ENCODE peak calls at places on chromosomes 6 and 20, in five cellular contexts. One of them, this sample, is unnamed.

GRCh38 chr6:82867946-82868345 is 197.7 kb downstream of the UBE3D start:
- DNase-seq in lung: no peak
- DNase-seq in BE2C: no peak
- DNase-seq in left cardiac atrium: no peak
- DNase-seq in neural crest cell: no peak
- DNase-seq in this sample: no peak

GRCh38 chr6:36984581-36985383 is 1.2 kb downstream of the MTCH1 start:
- DNase-seq in lung: peak; percentile 47
- DNase-seq in BE2C: peak; percentile 51
- DNase-seq in left cardiac atrium: peak; percentile 71
- DNase-seq in neural crest cell: peak; percentile 39
- DNase-seq in this sample: peak; percentile 62

GRCh38 chr6:72619883-72620696 is 1.8 kb upstream of the KCNQ5 start:
- DNase-seq in lung: peak; percentile 29
- DNase-seq in BE2C: peak; percentile 58
- DNase-seq in left cardiac atrium: peak; percentile 35
- DNase-seq in neural crest cell: peak; percentile 16
- DNase-seq in this sample: peak; percentile 65

GRCh38 chr6:28105286-28105685 is 19.1 kb upstream of the ZSCAN16 start:
- DNase-seq in lung: no peak
- DNase-seq in BE2C: no peak
- DNase-seq in left cardiac atrium: no peak
- DNase-seq in neural crest cell: no peak
- DNase-seq in this sample: no peak

GRCh38 chr20:16287776-16288175 is 285.5 kb downstream of the KIF16B start:
- DNase-seq in lung: no peak
- DNase-seq in BE2C: no peak
- DNase-seq in left cardiac atrium: no peak
- DNase-seq in neural crest cell: no peak
- DNase-seq in this sample: no peak

GRCh38 chr6:139534472-139535115 is 160.1 kb upstream of the CITED2 start:
- DNase-seq in lung: no peak
- DNase-seq in BE2C: no peak
- DNase-seq in left cardiac atrium: no peak
- DNase-seq in neural crest cell: no peak
- DNase-seq in this sample: no peak

GRCh38 chr6:14851286-14851685 is 394.6 kb upstream of the JARID2 start:
- DNase-seq in lung: no peak
- DNase-seq in BE2C: no peak
- DNase-seq in left cardiac atrium: no peak
- DNase-seq in neural crest cell: no peak
- DNase-seq in this sample: no peak

GRCh38 chr6:33314515-33314942 is 651 bp upstream of the TAPBP start:
- DNase-seq in lung: peak; percentile 71
- DNase-seq in BE2C: no peak
- DNase-seq in left cardiac atrium: peak; percentile 81
- DNase-seq in neural crest cell: no peak
- DNase-seq in this sample: no peak

GRCh38 chr6:52820198-52820597 is 16.6 kb upstream of the GSTA1 start:
- DNase-seq in lung: no peak
- DNase-seq in BE2C: no peak
- DNase-seq in left cardiac atrium: no peak
- DNase-seq in neural crest cell: no peak
- DNase-seq in this sample: no peak

GRCh38 chr20:1718604-1719384 is 61.2 kb upstream of the SIRPG start:
- DNase-seq in lung: peak; percentile 28
- DNase-seq in BE2C: no peak
- DNase-seq in left cardiac atrium: peak; percentile 36
- DNase-seq in neural crest cell: no peak
- DNase-seq in this sample: no peak